ENCODE peak calls at places on chromosomes 3 and 15, in nine cellular contexts. D is endothelial cell, Q is stomach, M is ascending aorta, K is spleen, P is endodermal cell, L is HCT116, Z is fibroblast of lung, U is lower leg skin. X is an unnamed sample.

GRCh38 chr15:92565351-92566125 is 90.0 kb downstream of the FAM174B start:
- DNase-seq in D (no peak), Q (no peak), M (no peak), K (no peak), P (no peak), L (no peak), Z (no peak), U (no peak), X (no peak)

GRCh38 chr3:125059488-125060245 is 3.9 kb upstream of the HEG1 start:
- DNase-seq in D (no peak), Q (no peak), M (no peak), K (no peak), P (peak; percentile 48), L (no peak), Z (peak; percentile 50), U (no peak), X (no peak)

GRCh38 chr15:31325432-31325975 is 1.1 kb upstream of the KLF13 start:
- DNase-seq in D (peak; percentile 36), Q (peak; percentile 64), M (no peak), K (peak; percentile 96), P (peak; percentile 77), L (no peak), Z (peak; percentile 24), U (peak; percentile 95), X (no peak)

GRCh38 chr3:40979962-40980361 is 219.3 kb upstream of the CTNNB1 start:
- DNase-seq in D (no peak), Q (no peak), M (no peak), K (no peak), P (no peak), L (no peak), Z (no peak), U (peak; percentile 21), X (no peak)

GRCh38 chr15:66795851-66796250 is 93.8 kb downstream of the SMAD6 start:
- DNase-seq in D (no peak), Q (no peak), M (no peak), K (no peak), P (no peak), L (no peak), Z (no peak), U (peak; percentile 63), X (no peak)

GRCh38 chr3:51686512-51687215 is 15.6 kb downstream of the TEX264 start:
- DNase-seq in D (no peak), Q (peak; percentile 55), M (peak; percentile 19), K (peak; percentile 95), P (no peak), L (no peak), Z (peak; percentile 47), U (peak; percentile 91), X (no peak)

GRCh38 chr15:78034495-78035191 is 42.9 kb downstream of the TBC1D2B start:
- DNase-seq in D (no peak), Q (peak; percentile 66), M (no peak), K (peak; percentile 93), P (no peak), L (no peak), Z (no peak), U (peak; percentile 86), X (no peak)

GRCh38 chr3:87359807-87360206 is 83.4 kb upstream of the POU1F1 start:
- DNase-seq in D (no peak), Q (peak; percentile 83), M (no peak), K (no peak), P (no peak), L (no peak), Z (no peak), U (no peak), X (no peak)

GRCh38 chr15:25772500-25772899 is 90.6 kb downstream of the ATP10A start:
- DNase-seq in D (no peak), Q (no peak), M (no peak), K (no peak), P (no peak), L (no peak), Z (no peak), U (peak; percentile 63), X (no peak)

GRCh38 chr3:130849111-130849552 is 44.8 kb upstream of the ATP2C1 start:
- DNase-seq in D (no peak), Q (peak; percentile 91), M (no peak), K (no peak), P (no peak), L (no peak), Z (no peak), U (no peak), X (no peak)

GRCh38 chr15:88649286-88649733 is 10.5 kb downstream of the ISG20 start:
- DNase-seq in D (no peak), Q (peak; percentile 53), M (peak; percentile 7), K (peak; percentile 91), P (no peak), L (peak; percentile 34), Z (peak; percentile 96), U (peak; percentile 90), X (no peak)

GRCh38 chr15:75531041-75531450 is 48.1 kb downstream of the PTPN9 start:
- DNase-seq in D (no peak), Q (no peak), M (no peak), K (no peak), P (no peak), L (no peak), Z (peak; percentile 53), U (peak; percentile 92), X (no peak)

GRCh38 chr3:56725175-56725574 is 42.1 kb upstream of the TASOR start:
- DNase-seq in D (no peak), Q (no peak), M (no peak), K (no peak), P (no peak), L (no peak), Z (peak; percentile 16), U (no peak), X (no peak)

GRCh38 chr3:195096484-195097330 is 174.3 kb downstream of the XXYLT1 start:
- DNase-seq in D (no peak), Q (no peak), M (no peak), K (peak; percentile 65), P (no peak), L (no peak), Z (no peak), U (no peak), X (no peak)

GRCh38 chr3:29697989-29698388 is 417.1 kb downstream of the RBMS3 start:
- DNase-seq in D (no peak), Q (no peak), M (no peak), K (no peak), P (no peak), L (no peak), Z (peak; percentile 77), U (no peak), X (no peak)

GRCh38 chr3:46096781-46097180 is 69.5 kb upstream of the XCR1 start:
- DNase-seq in D (no peak), Q (no peak), M (no peak), K (no peak), P (no peak), L (no peak), Z (no peak), U (no peak), X (no peak)

GRCh38 chr3:62567097-62568021 is 194.0 kb upstream of the FEZF2 start:
- DNase-seq in D (no peak), Q (no peak), M (no peak), K (no peak), P (no peak), L (no peak), Z (peak; percentile 86), U (peak; percentile 86), X (no peak)

GRCh38 chr3:186213946-186214345 is 105.1 kb upstream of the ETV5 start:
- DNase-seq in D (no peak), Q (no peak), M (no peak), K (no peak), P (no peak), L (no peak), Z (no peak), U (no peak), X (no peak)

GRCh38 chr3:57068437-57069089 is 8.1 kb downstream of the SPATA12 start:
- DNase-seq in D (no peak), Q (no peak), M (peak; percentile 24), K (peak; percentile 73), P (no peak), L (peak; percentile 81), Z (peak; percentile 92), U (peak; percentile 91), X (no peak)

GRCh38 chr15:100663066-100663465 is 60.7 kb downstream of the ASB7 start:
- DNase-seq in D (peak; percentile 36), Q (no peak), M (no peak), K (no peak), P (peak; percentile 87), L (peak; percentile 36), Z (peak; percentile 19), U (no peak), X (no peak)
- TF ChIP-seq CTCF in D (no peak), Q (no peak), M (no peak), K (no peak), P (peak; percentile 71), L (peak; percentile 24), Z (no peak), U (no peak), X (no peak)

GRCh38 chr3:37993811-37994638 is 3.4 kb downstream of the VILL start:
- DNase-seq in D (peak; percentile 52), Q (peak; percentile 52), M (peak; percentile 73), K (peak; percentile 95), P (peak; percentile 80), L (no peak), Z (peak; percentile 83), U (peak; percentile 97), X (peak; percentile 74)
- TF ChIP-seq CTCF in D (no peak), Q (peak; percentile 7), M (no peak), K (no peak), P (peak; percentile 32), L (no peak), Z (no peak), U (no peak), X (no peak)

GRCh38 chr3:42635111-42635510 is 18.4 kb upstream of the ZBTB47 start:
- DNase-seq in D (no peak), Q (no peak), M (no peak), K (no peak), P (no peak), L (no peak), Z (peak; percentile 27), U (no peak), X (no peak)
- TF ChIP-seq CTCF in D (no peak), Q (no peak), M (no peak), K (peak; percentile 6), P (peak; percentile 35), L (no peak), Z (no peak), U (no peak), X (no peak)

GRCh38 chr3:128173849-128174248 is 20.6 kb downstream of the EEFSEC start:
- DNase-seq in D (no peak), Q (no peak), M (no peak), K (no peak), P (peak; percentile 67), L (no peak), Z (no peak), U (peak; percentile 50), X (no peak)

GRCh38 chr3:128167973-128168674 is 14.8 kb downstream of the EEFSEC start:
- DNase-seq in D (no peak), Q (no peak), M (no peak), K (no peak), P (no peak), L (no peak), Z (no peak), U (peak; percentile 50), X (no peak)

GRCh38 chr3:128173241-128173640 is 20.0 kb downstream of the EEFSEC start:
- DNase-seq in D (no peak), Q (no peak), M (no peak), K (no peak), P (no peak), L (no peak), Z (no peak), U (peak; percentile 36), X (no peak)

GRCh38 chr3:128168830-128169229 is 15.5 kb downstream of the EEFSEC start:
- DNase-seq in D (no peak), Q (no peak), M (no peak), K (no peak), P (no peak), L (no peak), Z (no peak), U (peak; percentile 2), X (no peak)

GRCh38 chr3:128170866-128171516 is 17.7 kb downstream of the EEFSEC start:
- DNase-seq in D (peak; percentile 77), Q (peak; percentile 34), M (no peak), K (no peak), P (peak; percentile 68), L (peak; percentile 56), Z (peak; percentile 71), U (peak; percentile 84), X (no peak)
- TF ChIP-seq CTCF in D (peak; percentile 66), Q (peak; percentile 68), M (peak; percentile 63), K (peak; percentile 63), P (peak; percentile 67), L (peak; percentile 98), Z (peak; percentile 98), U (no peak), X (no peak)

X was measured in omental fat pad.